ENCODE peak calls at places on chromosomes 5 and 9, in seven cellular contexts. T is GM23248, C is PC-9, G is MM.1S, B is GM23338, I is OCI-LY7, R is HCT116. M is an unnamed sample. For H3K9me2, the result is how much of the 10 kb centered on the place peaks cover.

GRCh38 chr9:74496819-74497749 is at the start of gene RORB:
- DNase-seq in B (peak), C (no peak), T (peak), G (peak), I (no peak), R (no peak), M (no peak)

GRCh38 chr5:129107637-129108036 is 13.1 kb downstream of the ISOC1 start:
- DNase-seq in T (no peak), C (no peak), R (no peak), G (no peak), I (no peak), B (no peak), M (no peak)

GRCh38 chr5:94850960-94851359 is 232.5 kb downstream of the SLF1 start:
- DNase-seq in G (no peak), I (no peak), R (no peak), T (no peak), B (no peak), C (no peak), M (no peak)

GRCh38 chr5:55907927-55908326 is 56.8 kb downstream of the IL31RA start:
- DNase-seq in C (no peak), B (no peak), I (no peak), G (no peak), R (no peak), T (no peak), M (no peak)

GRCh38 chr9:19925674-19926503 is 137.1 kb upstream of the SLC24A2 start:
- DNase-seq in C (peak), R (peak), T (peak), I (peak), G (peak), B (peak), M (peak)

GRCh38 chr5:132058646-132059042 is 1.8 kb upstream of the IL3 start:
- DNase-seq in T (no peak), B (no peak), C (no peak), I (no peak), G (no peak), R (no peak), M (no peak)

GRCh38 chr9:89631381-89631780 is 26.6 kb downstream of the GADD45G start:
- DNase-seq in C (no peak), R (no peak), G (no peak), B (no peak), T (peak), I (no peak), M (no peak)

GRCh38 chr9:123266655-123267421 is 1.5 kb downstream of the STRBP start:
- DNase-seq in I (no peak), C (no peak), R (no peak), G (no peak), B (no peak), T (no peak), M (no peak)

GRCh38 chr5:74413403-74414060 is 227.0 kb downstream of the ENC1 start:
- DNase-seq in G (no peak), T (no peak), I (no peak), B (no peak), C (no peak), R (no peak), M (no peak)

DNA sequence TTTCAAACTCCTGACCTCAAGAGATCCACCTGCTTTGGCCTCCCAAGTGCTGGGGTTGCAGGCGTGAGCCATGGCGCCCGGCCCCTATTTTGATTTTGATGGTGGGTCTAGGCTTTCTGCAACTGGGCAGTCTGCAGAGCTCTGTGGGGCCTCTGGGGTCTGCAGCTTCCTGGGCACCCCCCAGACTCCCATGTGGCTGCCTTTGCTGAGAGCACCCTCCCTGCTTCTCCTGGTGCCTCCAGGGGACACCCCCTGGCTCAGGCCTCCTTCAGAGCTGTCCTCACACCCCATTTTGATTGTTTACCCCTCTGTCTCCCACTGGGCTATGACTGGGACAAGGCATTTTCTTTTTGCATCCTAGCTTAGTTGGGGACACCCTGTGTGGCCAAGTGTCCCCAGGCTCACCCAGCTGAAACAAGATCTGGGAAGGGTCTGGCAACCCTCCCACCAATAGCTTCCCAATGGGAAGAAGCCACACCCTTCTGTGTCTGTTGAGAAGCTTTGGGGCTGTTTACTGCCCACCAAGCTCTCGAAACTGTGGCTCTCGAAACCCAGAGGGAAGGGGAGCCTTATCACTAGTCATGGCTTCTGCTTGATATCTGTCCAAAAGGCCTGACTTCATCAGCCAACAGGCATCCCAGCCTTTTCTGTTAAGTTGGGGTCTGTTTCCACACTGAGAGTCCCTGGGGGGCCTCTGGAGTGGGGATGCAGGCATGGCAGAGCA is 204.4 kb upstream of the IER5L start:
- DNase-seq in G (no peak), I (no peak), T (no peak), R (no peak), C (peak), B (no peak), M (no peak)
- H3K4me3 ChIP-seq in G (no peak), I (no peak), T (peak), R (peak), C (peak), B (peak), M (peak)

DNA sequence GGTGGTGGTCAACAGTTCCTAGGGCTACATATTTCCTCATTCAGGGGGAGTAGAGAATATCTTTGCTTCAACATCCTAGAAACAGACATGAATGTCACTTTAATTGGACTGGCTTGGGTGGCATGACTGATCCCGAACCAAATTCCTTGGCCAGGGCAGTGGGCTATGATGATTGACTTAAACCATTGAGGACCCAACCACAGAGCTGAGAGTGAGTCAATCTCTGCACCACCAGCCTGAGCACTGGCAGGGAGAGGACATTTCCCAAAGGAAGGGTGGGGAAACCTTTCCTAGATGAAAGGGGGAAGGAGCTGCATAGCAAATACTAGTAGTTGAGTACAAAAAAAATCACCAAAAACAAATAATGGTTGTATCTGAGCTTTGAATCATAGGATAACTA is 52.8 kb upstream of the ENTREP1 start:
- DNase-seq in C (no peak), R (no peak), I (no peak), B (no peak), G (no peak), T (no peak), M (no peak)
- H3K9me2 ChIP-seq in C (under half), R (under half), I (under half), B (under half), G (under half), T (under half), M (under half)

DNA sequence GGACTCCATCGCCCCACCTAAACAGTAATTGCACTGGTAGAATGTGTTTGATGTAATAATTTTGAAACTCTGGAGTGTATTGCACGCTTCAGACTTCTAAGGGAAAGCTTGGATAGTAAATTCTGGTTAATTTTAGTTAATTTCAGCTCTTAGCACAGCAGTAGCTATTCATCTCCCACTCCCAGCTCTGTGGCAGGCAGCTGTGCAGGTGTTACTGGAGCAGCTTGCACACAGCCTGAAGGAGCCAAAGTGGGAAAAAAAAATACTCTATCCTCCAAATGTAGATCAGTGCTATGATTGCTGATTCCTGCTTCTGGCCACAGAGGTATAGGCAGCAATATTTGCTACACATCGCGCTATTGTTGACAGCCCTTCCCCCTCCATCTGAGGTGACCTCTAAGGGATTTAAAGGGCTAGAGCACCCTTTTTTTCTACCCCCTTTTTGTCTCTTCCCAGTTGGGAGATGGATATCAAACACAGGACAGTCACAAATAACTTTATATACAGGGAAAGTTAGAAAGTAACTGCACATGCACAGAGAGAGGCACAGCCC is 97.4 kb downstream of the KCTD16 start:
- DNase-seq in I (no peak), T (no peak), G (no peak), R (no peak), C (no peak), B (no peak), M (no peak)
- H3K27ac ChIP-seq in I (no peak), T (no peak), G (no peak), R (no peak), C (no peak), B (no peak), M (no peak)

GRCh38 chr9:112157961-112158360 is 17.1 kb downstream of the SUSD1 start:
- DNase-seq in B (no peak), I (no peak), T (no peak), C (no peak), R (no peak), G (no peak), M (no peak)

GRCh38 chr9:112162644-112163413 is 12.3 kb downstream of the SUSD1 start:
- DNase-seq in C (no peak), B (no peak), I (peak), G (no peak), T (no peak), R (no peak), M (no peak)

GRCh38 chr9:112158629-112159228 is 16.4 kb downstream of the SUSD1 start:
- DNase-seq in T (no peak), I (no peak), B (no peak), C (no peak), G (no peak), R (no peak), M (no peak)

DNA sequence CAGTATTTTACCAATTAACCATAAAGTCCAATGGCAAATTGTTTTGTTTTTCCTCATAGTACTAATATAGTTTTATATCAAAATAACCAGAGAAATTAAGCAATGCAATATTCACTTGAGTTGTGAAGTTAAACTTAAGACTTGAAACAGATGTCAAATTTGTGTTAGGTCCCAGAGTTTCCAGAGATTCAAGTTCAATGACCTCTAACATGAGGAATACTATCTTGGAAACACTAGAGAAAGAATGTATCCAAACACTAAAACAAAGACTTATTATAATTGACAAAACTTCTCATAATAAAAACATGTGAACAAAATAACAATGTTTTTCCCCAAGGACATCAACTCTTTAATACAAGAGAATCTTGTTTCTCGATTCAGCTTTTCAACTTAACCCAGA is 18.0 kb downstream of the SUSD1 start:
- DNase-seq in I (no peak), B (no peak), C (no peak), R (no peak), G (no peak), T (no peak), M (no peak)
- H3K4me3 ChIP-seq in I (no peak), B (no peak), C (no peak), R (no peak), G (no peak), T (no peak), M (no peak)

GRCh38 chr5:113367586-113367985 is 67.2 kb downstream of the TSSK1B start:
- DNase-seq in R (no peak), B (peak), T (no peak), C (no peak), G (no peak), I (no peak), M (no peak)
- H3K9me2 ChIP-seq in R (under half), B (under half), T (under half), C (under half), G (under half), I (under half), M (under half)

DNA sequence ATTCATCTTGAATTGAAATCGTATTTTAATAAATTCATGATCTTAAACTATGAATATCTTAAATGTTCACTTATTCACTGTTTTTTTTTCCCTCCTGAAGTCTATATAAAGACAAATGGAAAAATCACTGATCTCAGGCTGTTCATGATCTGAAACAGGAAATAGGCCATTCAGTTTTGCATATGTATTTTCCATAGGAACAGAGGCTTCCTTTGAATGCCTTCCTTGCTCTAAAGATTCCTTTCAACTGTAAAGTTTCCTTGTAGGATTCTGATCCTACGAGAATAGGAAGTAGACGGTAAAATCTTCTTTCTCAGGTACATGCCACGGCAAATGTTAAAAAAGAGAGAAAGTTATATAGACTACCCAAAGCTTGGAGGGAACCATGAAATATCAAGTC is 194.4 kb upstream of the PPP1R2B start:
- DNase-seq in C (no peak), G (no peak), B (peak), I (no peak), T (no peak), R (no peak), M (no peak)
- H3K27ac ChIP-seq in C (no peak), G (no peak), B (peak), I (no peak), T (no peak), R (no peak), M (no peak)

M was measured in PC-3.